ENCODE peak calls at places on chromosomes 7 and 10, in five cellular contexts. Y is NCI-H748 treated with DMSO at 0.1 percent for 48 hours; C is AG04450; N is fibroblast of mammary gland; E is stimulated activated CD8-positive, alpha-beta memory T cell treated with anti-CD3 and anti-CD28 coated beads, Interleukin-4, amount 100 ng/mL, for 24 hours. F is an unnamed sample.

GRCh38 chr7:24715661-24716479 is 41.4 kb downstream of the GSDME start:
- DNase-seq in Y (no peak), C (no peak), N (peak), E (no peak), F (peak)

GRCh38 chr7:106367018-106367420 is 82.2 kb upstream of the NAMPT start:
- DNase-seq in Y (no peak), C (no peak), N (peak), E (no peak), F (no peak)

GRCh38 chr10:60461688-60462087 is 72.0 kb upstream of the ANK3 start:
- DNase-seq in Y (no peak), C (no peak), N (no peak), E (no peak), F (no peak)

GRCh38 chr7:132141109-132141508 is 435.2 kb downstream of the PLXNA4 start:
- DNase-seq in Y (no peak), C (no peak), N (no peak), E (no peak), F (no peak)

GRCh38 chr10:114199239-114199638 is 20.1 kb downstream of the TDRD1 start:
- DNase-seq in Y (no peak), C (no peak), N (no peak), E (no peak), F (no peak)

GRCh38 chr10:84447701-84448400 is 119.5 kb downstream of the CCSER2 start:
- DNase-seq in Y (no peak), C (no peak), N (no peak), E (no peak), F (no peak)

GRCh38 chr10:123821136-123821535 is 70.5 kb downstream of the CPXM2 start:
- DNase-seq in Y (no peak), C (no peak), N (no peak), E (no peak), F (no peak)

GRCh38 chr10:102152545-102152890 is 329 bp downstream of the NOLC1 start:
- DNase-seq in Y (no peak), C (no peak), N (peak), E (peak), F (peak)

GRCh38 chr7:132117181-132117580 is 459.1 kb downstream of the PLXNA4 start:
- DNase-seq in Y (no peak), C (no peak), N (peak), E (no peak), F (no peak)

GRCh38 chr7:112965506-112965905 is 121.1 kb downstream of the GPR85 start:
- DNase-seq in Y (no peak), C (no peak), N (no peak), E (no peak), F (no peak)

GRCh38 chr10:43963793-43964425 is 315.2 kb upstream of the ZNF32 start:
- DNase-seq in Y (no peak), C (no peak), N (no peak), E (no peak), F (no peak)

GRCh38 chr10:61904711-61905445 is 3.4 kb downstream of the ARID5B start:
- DNase-seq in Y (no peak), C (no peak), N (peak), E (no peak), F (peak)